ENCODE peak calls at places on chromosomes 16 and 17, in six cellular contexts. L is AG10803, J is coronary artery, K is dorsolateral prefrontal cortex, S is mammary epithelial cell, H is fibroblast of lung. Y is an unnamed sample.

GRCh38 chr16:55496509-55497145 is 12.2 kb upstream of the LPCAT2 start:
- DNase-seq in S (no peak), K (no peak), J (no peak), L (no peak), H (no peak), Y (no peak)

GRCh38 chr16:75810342-75810741 is 84.1 kb upstream of the CPHXL start:
- DNase-seq in H (no peak), J (no peak), K (no peak), S (no peak), L (no peak), Y (no peak)

GRCh38 chr16:15708096-15708495 is 58.1 kb downstream of the NDE1 start:
- DNase-seq in J (no peak), K (no peak), L (no peak), H (peak), S (no peak), Y (no peak)

GRCh38 chr17:50534979-50535326 is 2.4 kb downstream of the EPN3 start:
- DNase-seq in J (no peak), L (no peak), H (no peak), K (no peak), S (no peak), Y (no peak)

GRCh38 chr17:75722076-75722475 is 817 bp downstream of the ITGB4 start:
- DNase-seq in S (no peak), L (no peak), H (no peak), J (no peak), K (no peak), Y (no peak)

GRCh38 chr17:82399601-82400101 is 18.5 kb upstream of the HEXD start:
- DNase-seq in H (no peak), S (no peak), K (no peak), J (no peak), L (peak), Y (no peak)

GRCh38 chr16:83651871-83652270 is 155.9 kb upstream of the HSBP1 start:
- DNase-seq in K (no peak), H (no peak), L (no peak), J (no peak), S (no peak), Y (no peak)

GRCh38 chr16:89545831-89546574 is 14.5 kb upstream of the RPL13 start:
- DNase-seq in H (no peak), K (no peak), L (no peak), J (no peak), S (no peak), Y (no peak)

GRCh38 chr16:89956511-89957213 is 8.1 kb downstream of the DEF8 start:
- DNase-seq in L (no peak), S (no peak), J (no peak), H (no peak), K (no peak), Y (no peak)

GRCh38 chr16:47034455-47034854 is 61.0 kb upstream of the DNAJA2 start:
- DNase-seq in L (no peak), H (no peak), K (no peak), S (no peak), J (no peak), Y (no peak)

GRCh38 chr16:86379505-86379846 is 130.9 kb upstream of the FOXF1 start:
- DNase-seq in J (no peak), L (peak), H (peak), K (no peak), S (no peak), Y (no peak)

GRCh38 chr17:1512351-1512750 is 4.1 kb downstream of the INPP5K start:
- DNase-seq in S (peak), K (no peak), H (no peak), L (no peak), J (no peak), Y (no peak)

GRCh38 chr17:49388290-49388640 is 26.2 kb upstream of the ZNF652 start:
- DNase-seq in J (no peak), S (no peak), L (no peak), H (no peak), K (no peak), Y (no peak)

GRCh38 chr17:17710728-17711541 is 29.7 kb downstream of the RAI1 start:
- DNase-seq in L (peak), J (peak), K (no peak), H (peak), S (peak), Y (peak)

GRCh38 chr16:71524566-71525553 is 1.4 kb upstream of the CHST4 start:
- DNase-seq in S (peak), J (no peak), K (no peak), L (no peak), H (no peak), Y (no peak)

GRCh38 chr16:88926374-88926990 is 50.5 kb downstream of the CBFA2T3 start:
- DNase-seq in S (no peak), L (no peak), H (no peak), J (no peak), K (no peak), Y (no peak)

GRCh38 chr17:63697341-63698286 is 2.3 kb downstream of the LIMD2 start:
- DNase-seq in H (no peak), J (no peak), K (no peak), S (peak), L (peak), Y (no peak)

GRCh38 chr16:67391424-67392300 is 1.6 kb downstream of the TPPP3 start:
- DNase-seq in S (no peak), J (no peak), H (no peak), L (peak), K (peak), Y (no peak)

GRCh38 chr17:48715496-48716399 is 6.6 kb downstream of the PRAC1 start:
- DNase-seq in L (no peak), H (no peak), K (no peak), S (no peak), J (no peak), Y (no peak)

GRCh38 chr17:68738044-68738443 is 136.9 kb upstream of the FAM20A start:
- DNase-seq in K (no peak), H (no peak), S (no peak), L (no peak), J (no peak), Y (no peak)

GRCh38 chr17:74632196-74632540 is 8.6 kb upstream of the CD300E start:
- DNase-seq in J (no peak), L (no peak), S (no peak), H (no peak), K (no peak), Y (no peak)

GRCh38 chr17:1767358-1767757 is 5.5 kb downstream of the SERPINF1 start:
- DNase-seq in H (no peak), S (no peak), J (no peak), L (no peak), K (no peak), Y (no peak)

GRCh38 chr17:48609754-48610281 is 999 bp downstream of the HOXB7 start:
- DNase-seq in K (no peak), S (no peak), L (no peak), J (no peak), H (no peak), Y (no peak)

GRCh38 chr16:53712065-53712464 is 8.1 kb downstream of the FTO start:
- DNase-seq in J (no peak), H (no peak), K (no peak), L (no peak), S (no peak), Y (no peak)

GRCh38 chr16:77975942-77976341 is 46.4 kb upstream of the CLEC3A start:
- DNase-seq in H (no peak), J (no peak), L (no peak), K (no peak), S (no peak), Y (no peak)

GRCh38 chr16:1477033-1477432 is 2.2 kb upstream of the CLCN7 start:
- DNase-seq in L (no peak), K (no peak), H (no peak), J (no peak), S (no peak), Y (no peak)

GRCh38 chr16:3014971-3015370 is 2.2 kb downstream of the CLDN9 start:
- DNase-seq in S (no peak), H (no peak), K (no peak), L (no peak), J (no peak), Y (no peak)

GRCh38 chr17:75917443-75918111 is 12.9 kb upstream of the MRPL38 start:
- DNase-seq in L (no peak), K (no peak), J (no peak), S (no peak), H (no peak), Y (no peak)

GRCh38 chr16:2009302-2009711 is 314 bp downstream of the ZNF598 start:
- DNase-seq in H (no peak), S (no peak), J (no peak), K (no peak), L (no peak), Y (no peak)

GRCh38 chr17:37438141-37438540 is 31.5 kb downstream of the TADA2A start:
- DNase-seq in L (no peak), J (no peak), H (no peak), K (no peak), S (no peak), Y (no peak)

GRCh38 chr16:89924298-89924924 is 1.3 kb downstream of the TUBB3 start:
- DNase-seq in L (peak), H (peak), S (peak), K (no peak), J (no peak), Y (no peak)

GRCh38 chr16:89401641-89402445 is 88.5 kb downstream of the ANKRD11 start:
- DNase-seq in H (peak), L (peak), S (no peak), K (no peak), J (no peak), Y (no peak)

GRCh38 chr16:426906-427249 is 1.4 kb downstream of the RAB11FIP3 start:
- DNase-seq in K (no peak), S (no peak), L (no peak), H (no peak), J (no peak), Y (no peak)

GRCh38 chr17:2237960-2238359 is 65.6 kb downstream of the SMG6 start:
- DNase-seq in J (no peak), S (no peak), L (peak), H (no peak), K (no peak), Y (no peak)

GRCh38 chr17:8803531-8804416 is 4.6 kb upstream of the MFSD6L start:
- DNase-seq in K (no peak), H (no peak), J (peak), L (no peak), S (no peak), Y (no peak)

GRCh38 chr17:30363715-30364202 is 15.0 kb upstream of the CPD start:
- DNase-seq in L (peak), H (peak), J (no peak), S (peak), K (no peak), Y (no peak)

GRCh38 chr17:72297326-72298115 is 176.7 kb downstream of the SOX9 start:
- DNase-seq in J (no peak), L (peak), H (peak), K (no peak), S (peak), Y (no peak)

GRCh38 chr16:67006930-67007658 is 18.7 kb downstream of the CES4A start:
- DNase-seq in L (peak), S (no peak), J (no peak), H (peak), K (no peak), Y (no peak)

GRCh38 chr17:4162775-4163498 is 19.9 kb downstream of the CYB5D2 start:
- DNase-seq in S (no peak), L (no peak), J (no peak), K (no peak), H (no peak), Y (no peak)

GRCh38 chr17:45410144-45411091 is 22.3 kb downstream of the ARHGAP27 start:
- DNase-seq in L (no peak), S (no peak), J (no peak), H (no peak), K (no peak), Y (no peak)

GRCh38 chr17:45409659-45410076 is 23.0 kb downstream of the ARHGAP27 start:
- DNase-seq in J (no peak), L (no peak), S (no peak), K (no peak), H (no peak), Y (no peak)

GRCh38 chr17:45406107-45406506 is 26.6 kb downstream of the ARHGAP27 start:
- DNase-seq in L (no peak), H (no peak), J (no peak), S (no peak), K (no peak), Y (no peak)

GRCh38 chr17:45411348-45412105 is 21.1 kb downstream of the ARHGAP27 start:
- DNase-seq in H (no peak), K (no peak), L (no peak), S (no peak), J (no peak), Y (no peak)

DNA sequence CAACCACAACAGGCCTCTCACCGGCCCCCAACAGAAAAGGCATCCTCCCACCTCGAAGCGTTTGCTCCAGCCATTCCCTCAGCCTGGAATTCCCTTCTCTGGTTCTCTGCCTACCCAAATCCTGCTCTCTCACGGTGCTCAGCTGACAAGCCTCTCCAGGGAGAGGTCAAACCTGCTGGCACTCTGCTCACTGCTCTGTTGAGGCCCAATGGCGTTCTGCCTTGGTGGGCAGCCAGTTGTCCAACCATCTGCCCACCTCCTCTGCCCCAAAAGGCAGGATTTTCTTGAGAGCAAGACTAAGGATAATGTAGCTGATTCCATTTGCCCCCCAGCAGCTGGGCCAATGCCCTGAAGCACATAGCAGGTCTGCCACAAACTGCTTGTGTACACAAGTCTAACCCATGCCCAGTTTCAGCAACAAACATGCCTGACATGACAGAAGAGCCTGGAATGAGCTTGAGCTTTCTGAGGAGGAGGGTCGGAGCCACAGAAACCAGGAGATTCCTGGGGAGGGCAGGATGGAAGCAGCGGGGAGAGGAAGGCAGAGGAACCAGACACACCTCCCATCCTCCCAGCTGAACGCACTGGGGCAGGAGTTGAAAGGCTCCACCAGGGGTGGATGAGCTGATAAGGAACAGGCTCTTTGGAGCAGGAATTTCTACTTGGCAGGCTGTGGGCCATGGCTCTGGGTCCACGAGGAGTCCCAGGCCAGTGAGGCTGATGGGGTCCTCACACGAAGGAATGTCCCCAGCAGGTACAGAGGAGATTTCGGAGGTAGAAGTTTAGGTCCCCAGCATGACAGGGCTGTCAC is 23.9 kb downstream of the ARHGAP27 start:
- DNase-seq in J (no peak), K (no peak), H (no peak), S (no peak), L (no peak), Y (no peak)
- H3K4me3 ChIP-seq in J (peak), K (peak), H (no peak), S (no peak), L (no peak), Y (no peak)

GRCh38 chr16:12257926-12258561 is 281.5 kb downstream of the SNX29 start:
- DNase-seq in H (no peak), K (no peak), J (no peak), L (no peak), S (no peak), Y (peak)
- TF ChIP-seq CTCF in H (no peak), K (no peak), J (no peak), L (no peak), S (no peak), Y (peak)

GRCh38 chr17:79609616-79610150 is 1.2 kb downstream of the RBFOX3 start:
- DNase-seq in H (no peak), K (no peak), L (no peak), J (no peak), S (no peak), Y (no peak)

GRCh38 chr17:79607941-79608728 is 2.7 kb downstream of the RBFOX3 start:
- DNase-seq in L (no peak), K (no peak), S (peak), H (peak), J (no peak), Y (peak)

GRCh38 chr17:79610151-79610645 is 653 bp downstream of the RBFOX3 start:
- DNase-seq in H (no peak), S (no peak), J (no peak), L (no peak), K (no peak), Y (no peak)

GRCh38 chr17:79608729-79609039 is 2.2 kb downstream of the RBFOX3 start:
- DNase-seq in K (no peak), J (no peak), S (no peak), L (no peak), H (no peak), Y (no peak)

GRCh38 chr17:79609175-79609589 is 1.7 kb downstream of the RBFOX3 start:
- DNase-seq in L (no peak), J (no peak), H (no peak), K (no peak), S (no peak), Y (no peak)
- H3K4me3 ChIP-seq in L (no peak), J (no peak), H (no peak), K (peak), S (no peak), Y (no peak)

GRCh38 chr16:24116989-24117388 is 139.1 kb upstream of the CACNG3 start:
- DNase-seq in S (no peak), H (no peak), J (no peak), K (no peak), L (no peak), Y (no peak)
- TF ChIP-seq CTCF in S (no peak), H (no peak), J (no peak), K (no peak), L (no peak), Y (no peak)

GRCh38 chr17:78820122-78820792 is 20.4 kb downstream of the USP36 start:
- DNase-seq in H (no peak), K (no peak), L (no peak), S (no peak), J (no peak), Y (no peak)

GRCh38 chr17:78818932-78819331 is 21.7 kb downstream of the USP36 start:
- DNase-seq in J (no peak), H (no peak), L (no peak), S (no peak), K (no peak), Y (no peak)

GRCh38 chr17:78819402-78819801 is 21.2 kb downstream of the USP36 start:
- DNase-seq in K (no peak), L (no peak), H (no peak), S (no peak), J (peak), Y (no peak)

GRCh38 chr17:78817123-78817522 is 23.5 kb downstream of the USP36 start:
- DNase-seq in H (no peak), K (no peak), J (no peak), L (no peak), S (no peak), Y (no peak)

DNA sequence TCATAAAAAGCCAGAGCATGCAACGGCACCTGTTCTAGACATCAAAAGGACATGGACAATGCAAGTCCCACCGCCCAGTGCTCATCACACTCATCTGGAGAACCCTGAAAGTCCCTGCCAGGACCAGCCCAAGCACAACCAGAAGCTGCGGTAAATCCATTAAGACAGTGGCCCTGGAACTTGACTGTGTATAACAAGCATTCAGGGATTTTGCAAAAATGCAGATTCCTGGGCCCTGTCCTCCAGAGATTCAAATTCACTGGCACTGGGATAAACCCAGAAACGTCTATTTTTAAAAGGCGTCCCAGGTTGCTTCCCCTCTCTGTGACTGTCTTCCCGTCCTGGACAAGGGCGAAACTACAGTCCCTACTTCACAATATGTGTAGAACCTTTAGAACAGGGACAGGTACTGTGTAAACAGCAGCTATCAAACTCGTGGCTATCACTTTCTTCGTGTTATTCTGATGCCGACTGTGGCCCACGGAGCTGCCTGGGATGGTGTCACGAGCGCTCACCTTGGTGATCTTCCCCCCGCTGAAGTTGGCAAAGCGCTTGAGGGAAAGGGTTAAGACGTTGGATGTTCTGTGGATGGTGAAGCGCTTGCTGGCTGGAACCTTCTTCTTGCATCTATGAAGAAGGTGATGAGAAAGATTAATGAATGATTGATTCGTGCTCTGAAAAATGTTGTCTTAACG is 22.3 kb downstream of the USP36 start:
- DNase-seq in J (peak), K (no peak), H (no peak), L (no peak), S (no peak), Y (no peak)
- H3K4me3 ChIP-seq in J (no peak), K (no peak), H (no peak), L (no peak), S (no peak), Y (no peak)

GRCh38 chr17:67386965-67387551 is 10.0 kb downstream of the PITPNC1 start:
- DNase-seq in J (no peak), K (no peak), L (peak), H (peak), S (peak), Y (no peak)
- TF ChIP-seq CTCF in J (no peak), K (peak), L (peak), H (peak), S (peak), Y (peak)

GRCh38 chr16:57132470-57132869 is 40.1 kb downstream of the CPNE2 start:
- DNase-seq in J (no peak), H (no peak), S (no peak), L (no peak), K (no peak), Y (no peak)
- H3K4me3 ChIP-seq in J (no peak), H (no peak), S (no peak), L (no peak), K (no peak), Y (no peak)

Y was measured in LNCaP clone FGC.